ENCODE peak calls at places on chromosomes 3 and 15, in four cellular contexts. X, F, G and Y are unnamed samples.

GRCh38 chr3:15606434-15606891 is 4.9 kb downstream of the BTD start:
- DNase-seq in X (peak; percentile 37), F (no peak), G (no peak), Y (peak; percentile 92)

GRCh38 chr3:111509308-111509707 is 32.7 kb upstream of the CD96 start:
- DNase-seq in X (no peak), F (no peak), G (no peak), Y (no peak)

GRCh38 chr15:70195171-70195807 is 97.6 kb upstream of the TLE3 start:
- DNase-seq in X (no peak), F (no peak), G (no peak), Y (no peak)

GRCh38 chr3:195739561-195740111 is 18.9 kb downstream of the MUC20 start:
- DNase-seq in X (no peak), F (no peak), G (no peak), Y (no peak)

GRCh38 chr3:101303089-101303731 is 17.2 kb downstream of the IMPG2 start:
- DNase-seq in X (peak; percentile 3), F (no peak), G (no peak), Y (no peak)

GRCh38 chr3:172726370-172726769 is 15.5 kb upstream of the NCEH1 start:
- DNase-seq in X (no peak), F (no peak), G (no peak), Y (no peak)

GRCh38 chr15:74889390-74889881 is 406 bp upstream of the MPI start:
- DNase-seq in X (no peak), F (peak; percentile 74), G (no peak), Y (no peak)

GRCh38 chr15:73374599-73374998 is 5.8 kb upstream of the HCN4 start:
- DNase-seq in X (no peak), F (no peak), G (no peak), Y (no peak)

GRCh38 chr3:179348325-179349013 is 960 bp downstream of the MFN1 start:
- DNase-seq in X (no peak), F (peak; percentile 35), G (peak; percentile 80), Y (peak; percentile 7)

GRCh38 chr15:65366122-65366892 is 11.5 kb downstream of the IGDCC3 start:
- DNase-seq in X (no peak), F (no peak), G (no peak), Y (no peak)

GRCh38 chr3:12679468-12679867 is 15.6 kb upstream of the RAF1 start:
- DNase-seq in X (peak; percentile 89), F (no peak), G (no peak), Y (peak; percentile 38)
- TF ChIP-seq MAX in X (no peak), F (no peak), G (no peak), Y (no peak)

GRCh38 chr3:24683511-24684384 is 189.1 kb upstream of the THRB start:
- DNase-seq in X (peak; percentile 67), F (peak; percentile 46), G (no peak), Y (peak; percentile 26)
- TF ChIP-seq BHLHE40 in X (no peak), F (no peak), G (no peak), Y (no peak)

DNA sequence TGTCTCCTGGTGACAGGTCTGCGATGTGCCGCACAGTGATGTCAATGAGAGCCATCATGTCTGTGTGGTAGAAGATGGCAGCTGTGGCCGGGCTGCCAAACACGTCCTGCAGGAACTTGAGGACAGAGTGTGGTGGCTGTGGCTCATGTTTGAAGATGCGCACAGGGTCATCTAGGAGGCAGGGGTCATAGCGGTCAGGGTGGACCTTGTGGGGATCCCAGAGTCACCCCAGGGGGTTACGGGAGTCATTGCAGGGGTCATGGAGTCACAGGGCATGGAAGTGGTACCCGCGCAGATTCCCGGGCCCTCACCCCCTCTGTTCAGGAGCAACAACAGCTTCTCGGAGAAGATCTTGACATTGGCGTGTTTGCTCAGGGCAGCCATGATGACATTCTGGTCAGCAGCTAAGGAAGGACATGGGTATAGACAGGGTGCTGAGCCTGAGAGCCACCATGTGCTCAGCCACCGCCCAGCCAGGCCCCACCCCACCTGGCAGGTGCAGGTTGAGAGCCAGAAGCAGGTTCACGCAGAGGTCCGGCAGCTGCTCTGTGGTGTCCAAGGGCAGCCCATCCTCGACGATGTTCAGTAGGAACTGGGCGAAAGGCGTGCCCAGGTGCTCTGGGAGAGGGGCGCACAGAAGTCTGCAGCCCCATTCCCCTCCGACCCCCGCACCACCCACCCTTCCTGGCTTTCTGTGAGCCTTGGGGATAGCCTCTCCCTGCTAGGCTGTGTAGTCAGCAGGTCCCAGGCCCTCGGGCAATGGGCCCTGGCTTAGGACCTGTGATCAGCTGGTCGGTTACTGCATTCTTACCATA is 6.9 kb downstream of the NCKIPSD start:
- DNase-seq in X (no peak), F (no peak), G (no peak), Y (no peak)
- TF ChIP-seq MAX in X (no peak), F (no peak), G (no peak), Y (no peak)

DNA sequence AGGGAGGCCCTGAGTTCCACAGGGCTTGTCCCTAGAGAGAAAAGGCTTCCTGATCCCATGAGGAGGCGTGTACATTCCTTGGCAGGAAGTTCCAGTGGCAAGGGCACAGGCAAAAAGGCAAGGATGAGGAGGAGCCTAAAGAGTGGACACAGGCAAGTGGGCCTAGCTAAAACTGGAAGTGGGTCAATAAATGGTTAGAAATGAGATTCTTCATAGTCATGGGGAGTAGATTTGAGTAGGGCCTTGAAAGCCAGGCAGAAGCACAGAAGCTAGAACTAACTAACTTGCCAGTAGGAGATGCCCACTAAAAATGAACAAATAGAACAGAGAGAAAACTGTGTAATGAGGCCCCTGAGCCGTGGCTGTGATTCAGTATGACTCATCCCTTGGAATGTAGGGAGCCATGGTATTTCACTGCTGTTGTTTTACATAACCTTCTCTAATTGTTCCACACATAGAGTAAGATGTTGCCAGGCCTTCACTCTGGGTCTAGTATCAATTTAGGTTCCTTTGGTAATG is 44.7 kb upstream of the MANF start:
- DNase-seq in X (peak; percentile 77), F (no peak), G (no peak), Y (peak; percentile 72)
- TF ChIP-seq BHLHE40 in X (no peak), F (no peak), G (no peak), Y (no peak)

GRCh38 chr15:79180318-79180717 is 89.7 kb upstream of the RASGRF1 start:
- DNase-seq in X (no peak), F (no peak), G (no peak), Y (no peak)
- TF ChIP-seq MAX in X (no peak), F (no peak), G (no peak), Y (no peak)

DNA sequence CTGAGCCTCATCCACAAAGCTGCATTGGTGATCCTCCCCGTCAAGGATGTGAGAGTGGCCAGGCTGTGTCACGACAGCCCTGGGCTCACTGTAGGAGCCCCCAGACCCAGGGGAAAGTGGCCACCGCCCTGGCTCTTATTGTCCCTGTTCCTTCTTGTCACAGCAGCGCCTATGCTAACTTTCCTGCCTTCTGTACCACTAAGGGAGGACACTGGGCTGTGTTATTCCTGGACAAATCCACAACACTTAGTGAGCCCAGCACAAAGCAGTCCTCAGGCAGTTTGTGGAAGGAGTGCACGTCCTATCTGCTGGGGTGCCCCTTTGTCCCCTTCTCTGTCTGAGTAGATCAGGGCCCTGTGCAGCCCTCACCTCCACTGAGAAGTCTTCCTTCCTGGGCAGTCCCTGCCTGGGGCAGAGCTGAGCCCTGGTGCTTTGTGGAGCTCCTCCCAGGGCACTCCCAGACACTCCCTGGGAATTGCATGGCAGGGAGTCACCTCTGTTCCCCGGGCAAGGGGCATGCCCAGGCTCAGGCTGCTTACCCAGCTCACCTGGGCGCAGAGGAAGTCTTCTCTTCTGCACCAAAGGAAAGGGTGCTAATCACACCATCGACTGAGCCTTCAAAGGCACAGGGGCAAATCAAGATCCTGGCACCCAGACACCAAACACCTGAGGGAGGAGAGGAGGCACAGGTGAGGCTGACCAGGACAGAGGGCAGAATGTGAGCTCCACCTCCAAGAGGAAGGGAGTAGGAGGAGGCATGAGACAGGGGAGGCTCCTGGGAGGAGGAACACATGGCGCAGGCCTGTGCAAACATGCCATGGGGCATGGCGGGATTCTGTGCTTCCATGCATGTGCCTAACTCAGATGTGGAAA is 138.7 kb downstream of the KLF13 start:
- DNase-seq in X (no peak), F (no peak), G (no peak), Y (no peak)
- TF ChIP-seq BHLHE40 in X (no peak), F (no peak), G (no peak), Y (no peak)